ENCODE peak calls at places on chromosomes 11 and 22, in nine cellular contexts. One of them, this sample, is unnamed.
A peak's percentile ranks its signal among the peaks of the same experiment; 100 is the strongest.

GRCh38 chr22:36546092-36546804 is 17.3 kb upstream of the EIF3D start:
- DNase-seq in lower lobe of right lung: no peak
- DNase-seq in AG10803: peak; percentile 42
- DNase-seq in sigmoid colon: no peak
- DNase-seq in ovary: no peak
- DNase-seq in cardiac fibroblast: peak; percentile 69
- DNase-seq in heart left ventricle: peak; percentile 35
- DNase-seq in HFF-Myc: no peak
- DNase-seq in bronchial epithelial cell: peak; percentile 23
- DNase-seq in this sample: no peak

GRCh38 chr22:17578129-17578754 is 14.9 kb downstream of the SLC25A18 start:
- DNase-seq in cardiac fibroblast: peak; percentile 68
- DNase-seq in ovary: no peak
- DNase-seq in heart left ventricle: peak; percentile 38
- DNase-seq in sigmoid colon: peak; percentile 92
- DNase-seq in bronchial epithelial cell: peak; percentile 9
- DNase-seq in lower lobe of right lung: peak; percentile 73
- DNase-seq in AG10803: peak; percentile 76
- DNase-seq in HFF-Myc: no peak
- DNase-seq in this sample: no peak

GRCh38 chr11:118003021-118003423 is 16.8 kb downstream of the IL10RA start:
- DNase-seq in lower lobe of right lung: no peak
- DNase-seq in HFF-Myc: no peak
- DNase-seq in ovary: no peak
- DNase-seq in bronchial epithelial cell: peak; percentile 37
- DNase-seq in AG10803: no peak
- DNase-seq in cardiac fibroblast: no peak
- DNase-seq in sigmoid colon: no peak
- DNase-seq in heart left ventricle: no peak
- DNase-seq in this sample: no peak

GRCh38 chr22:26170795-26171194 is 1.5 kb downstream of the SEZ6L start:
- DNase-seq in AG10803: no peak
- DNase-seq in ovary: peak; percentile 11
- DNase-seq in sigmoid colon: no peak
- DNase-seq in cardiac fibroblast: no peak
- DNase-seq in bronchial epithelial cell: no peak
- DNase-seq in lower lobe of right lung: no peak
- DNase-seq in HFF-Myc: no peak
- DNase-seq in heart left ventricle: peak; percentile 33
- DNase-seq in this sample: no peak

GRCh38 chr11:93895106-93895862 is 44.9 kb upstream of the VSTM5 start:
- DNase-seq in AG10803: peak; percentile 92
- DNase-seq in bronchial epithelial cell: peak; percentile 72
- DNase-seq in lower lobe of right lung: no peak
- DNase-seq in HFF-Myc: peak; percentile 39
- DNase-seq in sigmoid colon: no peak
- DNase-seq in heart left ventricle: no peak
- DNase-seq in ovary: no peak
- DNase-seq in cardiac fibroblast: peak; percentile 76
- DNase-seq in this sample: no peak

GRCh38 chr11:60454212-60454611 is 1.4 kb upstream of the MS4A1 start:
- DNase-seq in ovary: no peak
- DNase-seq in bronchial epithelial cell: no peak
- DNase-seq in sigmoid colon: no peak
- DNase-seq in heart left ventricle: no peak
- DNase-seq in lower lobe of right lung: no peak
- DNase-seq in AG10803: no peak
- DNase-seq in HFF-Myc: no peak
- DNase-seq in cardiac fibroblast: no peak
- DNase-seq in this sample: no peak

GRCh38 chr22:19722175-19722914 is 994 bp upstream of the GP1BB start:
- DNase-seq in sigmoid colon: no peak
- DNase-seq in lower lobe of right lung: no peak
- DNase-seq in ovary: no peak
- DNase-seq in AG10803: no peak
- DNase-seq in cardiac fibroblast: no peak
- DNase-seq in heart left ventricle: no peak
- DNase-seq in HFF-Myc: no peak
- DNase-seq in bronchial epithelial cell: no peak
- DNase-seq in this sample: no peak

GRCh38 chr22:46915978-46916730 is 153.7 kb downstream of the TBC1D22A start:
- DNase-seq in heart left ventricle: no peak
- DNase-seq in sigmoid colon: no peak
- DNase-seq in cardiac fibroblast: no peak
- DNase-seq in lower lobe of right lung: no peak
- DNase-seq in ovary: no peak
- DNase-seq in AG10803: no peak
- DNase-seq in HFF-Myc: no peak
- DNase-seq in bronchial epithelial cell: no peak
- DNase-seq in this sample: no peak

GRCh38 chr11:99020324-99021225 is at the start of gene CNTN5:
- DNase-seq in HFF-Myc: no peak
- DNase-seq in lower lobe of right lung: peak; percentile 53
- DNase-seq in heart left ventricle: no peak
- DNase-seq in bronchial epithelial cell: peak; percentile 7
- DNase-seq in ovary: peak; percentile 21
- DNase-seq in sigmoid colon: no peak
- DNase-seq in cardiac fibroblast: peak; percentile 46
- DNase-seq in AG10803: no peak
- DNase-seq in this sample: peak; percentile 82

GRCh38 chr11:35567737-35568465 is 42.5 kb upstream of the PAMR1 start:
- DNase-seq in sigmoid colon: no peak
- DNase-seq in cardiac fibroblast: no peak
- DNase-seq in ovary: no peak
- DNase-seq in AG10803: peak; percentile 46
- DNase-seq in bronchial epithelial cell: peak; percentile 97
- DNase-seq in HFF-Myc: no peak
- DNase-seq in lower lobe of right lung: peak; percentile 48
- DNase-seq in heart left ventricle: no peak
- DNase-seq in this sample: no peak

GRCh38 chr22:35838849-35839646 is 121.4 kb downstream of the APOL5 start:
- DNase-seq in heart left ventricle: no peak
- DNase-seq in HFF-Myc: no peak
- DNase-seq in lower lobe of right lung: no peak
- DNase-seq in bronchial epithelial cell: peak; percentile 64
- DNase-seq in cardiac fibroblast: peak; percentile 79
- DNase-seq in sigmoid colon: peak; percentile 84
- DNase-seq in AG10803: peak; percentile 77
- DNase-seq in ovary: peak; percentile 37
- DNase-seq in this sample: no peak

GRCh38 chr11:112161012-112161411 is 2.9 kb downstream of the IL18 start:
- DNase-seq in bronchial epithelial cell: peak; percentile 14
- DNase-seq in sigmoid colon: no peak
- DNase-seq in heart left ventricle: no peak
- DNase-seq in ovary: no peak
- DNase-seq in cardiac fibroblast: peak; percentile 32
- DNase-seq in AG10803: peak; percentile 40
- DNase-seq in lower lobe of right lung: no peak
- DNase-seq in HFF-Myc: no peak
- DNase-seq in this sample: no peak

GRCh38 chr11:122340607-122341006 is 224.6 kb upstream of the BLID start:
- DNase-seq in bronchial epithelial cell: no peak
- DNase-seq in AG10803: no peak
- DNase-seq in HFF-Myc: no peak
- DNase-seq in ovary: no peak
- DNase-seq in cardiac fibroblast: no peak
- DNase-seq in sigmoid colon: no peak
- DNase-seq in lower lobe of right lung: no peak
- DNase-seq in heart left ventricle: no peak
- DNase-seq in this sample: no peak

GRCh38 chr11:100681064-100681502 is 6.0 kb upstream of the ARHGAP42 start:
- DNase-seq in sigmoid colon: peak; percentile 75
- DNase-seq in ovary: no peak
- DNase-seq in heart left ventricle: peak; percentile 35
- DNase-seq in cardiac fibroblast: peak; percentile 21
- DNase-seq in bronchial epithelial cell: peak; percentile 70
- DNase-seq in HFF-Myc: no peak
- DNase-seq in AG10803: peak; percentile 52
- DNase-seq in lower lobe of right lung: peak; percentile 79
- DNase-seq in this sample: peak; percentile 66

DNA sequence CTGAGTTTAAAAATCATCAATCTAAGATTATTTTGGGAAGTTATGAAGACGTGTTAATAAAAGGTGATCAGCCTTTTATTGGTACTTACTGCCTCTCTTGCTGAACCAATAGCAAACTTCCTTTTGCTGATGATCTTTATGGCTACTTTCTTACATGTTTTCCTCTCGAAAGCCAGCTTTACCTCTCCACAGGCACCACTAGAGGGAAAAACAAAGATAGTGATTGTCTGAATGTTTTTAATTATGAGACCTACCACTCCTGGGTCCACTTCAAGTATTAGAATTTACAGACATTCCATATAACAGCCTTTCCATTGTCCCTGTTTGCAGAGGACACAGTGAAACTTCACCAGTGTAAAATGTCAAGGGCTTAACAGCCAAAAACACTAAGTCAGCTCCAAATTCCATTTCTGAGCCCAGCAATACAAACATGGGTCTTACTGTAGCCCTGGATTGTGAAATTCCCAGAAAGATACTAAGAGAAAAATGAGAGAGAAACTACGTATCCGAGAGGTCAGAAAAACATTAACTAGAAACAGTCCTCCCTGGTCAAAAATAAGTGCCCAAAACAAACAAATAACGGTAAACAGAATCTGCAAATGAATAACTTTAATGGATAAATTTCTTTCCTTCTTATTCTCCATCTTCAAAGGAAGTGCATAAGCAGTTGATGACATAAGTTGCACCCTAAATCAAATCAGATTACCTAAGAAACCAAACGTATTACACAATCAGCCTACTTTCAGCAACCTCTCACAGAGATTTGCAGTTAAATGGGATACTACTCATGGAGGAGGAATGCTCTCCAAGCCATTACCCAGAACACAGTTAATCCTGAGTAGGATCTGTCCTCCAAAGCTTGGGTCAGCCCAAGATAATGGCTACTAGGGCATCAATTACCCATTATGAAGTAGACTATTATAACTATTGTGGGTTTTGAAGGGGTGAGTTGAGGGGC is 29.5 kb downstream of the CHEK2 start:
- DNase-seq in heart left ventricle: no peak
- DNase-seq in ovary: no peak
- DNase-seq in bronchial epithelial cell: peak; percentile 97
- DNase-seq in lower lobe of right lung: no peak
- DNase-seq in HFF-Myc: peak; percentile 79
- DNase-seq in sigmoid colon: no peak
- DNase-seq in cardiac fibroblast: peak; percentile 88
- DNase-seq in AG10803: peak; percentile 97
- DNase-seq in this sample: no peak
- TF ChIP-seq CTCF in heart left ventricle: no peak
- TF ChIP-seq CTCF in ovary: peak; percentile 7
- TF ChIP-seq CTCF in bronchial epithelial cell: no peak
- TF ChIP-seq CTCF in lower lobe of right lung: no peak
- TF ChIP-seq CTCF in HFF-Myc: peak; percentile 16
- TF ChIP-seq CTCF in sigmoid colon: no peak
- TF ChIP-seq CTCF in cardiac fibroblast: peak; percentile 30
- TF ChIP-seq CTCF in AG10803: peak; percentile 59
- TF ChIP-seq CTCF in this sample: no peak

DNA sequence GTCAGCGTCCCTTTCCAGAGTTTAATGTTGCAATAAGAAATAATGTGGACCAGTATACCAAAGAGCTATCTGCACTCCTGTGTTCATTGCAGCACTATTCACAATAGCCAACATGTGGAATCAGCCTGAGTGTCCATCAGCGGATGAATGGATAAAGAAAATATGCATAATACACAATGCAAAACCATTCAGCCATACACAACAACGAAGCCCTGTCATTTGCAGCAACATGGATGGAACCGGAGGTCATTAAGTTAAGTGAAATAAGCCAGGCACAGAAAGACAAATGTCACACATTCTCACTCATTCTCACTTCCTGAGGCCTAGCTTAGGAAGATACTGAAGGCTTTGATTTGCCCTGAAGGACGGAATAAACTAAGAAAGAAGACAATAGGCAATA is 22.1 kb downstream of the SLC5A4 start:
- DNase-seq in HFF-Myc: no peak
- DNase-seq in bronchial epithelial cell: no peak
- DNase-seq in cardiac fibroblast: no peak
- DNase-seq in AG10803: no peak
- DNase-seq in ovary: no peak
- DNase-seq in lower lobe of right lung: no peak
- DNase-seq in sigmoid colon: no peak
- DNase-seq in heart left ventricle: no peak
- DNase-seq in this sample: no peak
- TF ChIP-seq CTCF in HFF-Myc: no peak
- TF ChIP-seq CTCF in bronchial epithelial cell: no peak
- TF ChIP-seq CTCF in cardiac fibroblast: no peak
- TF ChIP-seq CTCF in AG10803: no peak
- TF ChIP-seq CTCF in ovary: no peak
- TF ChIP-seq CTCF in lower lobe of right lung: no peak
- TF ChIP-seq CTCF in sigmoid colon: no peak
- TF ChIP-seq CTCF in heart left ventricle: no peak
- TF ChIP-seq CTCF in this sample: no peak

GRCh38 chr11:61775606-61776554 is 16.5 kb downstream of the TMEM258 start:
- DNase-seq in HFF-Myc: no peak
- DNase-seq in AG10803: no peak
- DNase-seq in cardiac fibroblast: no peak
- DNase-seq in heart left ventricle: no peak
- DNase-seq in bronchial epithelial cell: no peak
- DNase-seq in ovary: peak; percentile 52
- DNase-seq in lower lobe of right lung: no peak
- DNase-seq in sigmoid colon: no peak
- DNase-seq in this sample: peak; percentile 59
- TF ChIP-seq CTCF in HFF-Myc: no peak
- TF ChIP-seq CTCF in AG10803: no peak
- TF ChIP-seq CTCF in cardiac fibroblast: no peak
- TF ChIP-seq CTCF in heart left ventricle: no peak
- TF ChIP-seq CTCF in bronchial epithelial cell: no peak
- TF ChIP-seq CTCF in ovary: no peak
- TF ChIP-seq CTCF in lower lobe of right lung: no peak
- TF ChIP-seq CTCF in sigmoid colon: no peak
- TF ChIP-seq CTCF in this sample: no peak

GRCh38 chr22:30219668-30220278 is 26.8 kb downstream of the LIF start:
- DNase-seq in bronchial epithelial cell: no peak
- DNase-seq in ovary: no peak
- DNase-seq in AG10803: no peak
- DNase-seq in lower lobe of right lung: no peak
- DNase-seq in HFF-Myc: no peak
- DNase-seq in sigmoid colon: no peak
- DNase-seq in cardiac fibroblast: no peak
- DNase-seq in heart left ventricle: no peak
- DNase-seq in this sample: no peak

GRCh38 chr22:30220338-30221009 is 26.1 kb downstream of the LIF start:
- DNase-seq in sigmoid colon: no peak
- DNase-seq in HFF-Myc: no peak
- DNase-seq in cardiac fibroblast: no peak
- DNase-seq in AG10803: no peak
- DNase-seq in ovary: no peak
- DNase-seq in heart left ventricle: no peak
- DNase-seq in lower lobe of right lung: no peak
- DNase-seq in bronchial epithelial cell: no peak
- DNase-seq in this sample: no peak

GRCh38 chr22:30221121-30221992 is 25.2 kb downstream of the LIF start:
- DNase-seq in lower lobe of right lung: no peak
- DNase-seq in AG10803: no peak
- DNase-seq in cardiac fibroblast: no peak
- DNase-seq in HFF-Myc: no peak
- DNase-seq in bronchial epithelial cell: no peak
- DNase-seq in ovary: no peak
- DNase-seq in heart left ventricle: no peak
- DNase-seq in sigmoid colon: no peak
- DNase-seq in this sample: no peak

GRCh38 chr22:30217698-30218565 is 28.6 kb downstream of the LIF start:
- DNase-seq in lower lobe of right lung: no peak
- DNase-seq in cardiac fibroblast: no peak
- DNase-seq in sigmoid colon: no peak
- DNase-seq in heart left ventricle: no peak
- DNase-seq in AG10803: peak; percentile 53
- DNase-seq in ovary: no peak
- DNase-seq in bronchial epithelial cell: peak; percentile 32
- DNase-seq in HFF-Myc: no peak
- DNase-seq in this sample: no peak

GRCh38 chr22:30219049-30219448 is 27.5 kb downstream of the LIF start:
- DNase-seq in heart left ventricle: no peak
- DNase-seq in bronchial epithelial cell: no peak
- DNase-seq in ovary: no peak
- DNase-seq in AG10803: no peak
- DNase-seq in lower lobe of right lung: no peak
- DNase-seq in HFF-Myc: no peak
- DNase-seq in cardiac fibroblast: no peak
- DNase-seq in sigmoid colon: no peak
- DNase-seq in this sample: no peak
- TF ChIP-seq CTCF in heart left ventricle: no peak
- TF ChIP-seq CTCF in bronchial epithelial cell: no peak
- TF ChIP-seq CTCF in ovary: no peak
- TF ChIP-seq CTCF in AG10803: peak; percentile 23
- TF ChIP-seq CTCF in lower lobe of right lung: no peak
- TF ChIP-seq CTCF in HFF-Myc: no peak
- TF ChIP-seq CTCF in cardiac fibroblast: no peak
- TF ChIP-seq CTCF in sigmoid colon: no peak
- TF ChIP-seq CTCF in this sample: no peak

This sample was measured in left lung.